ENCODE peak calls at places on chromosomes 4 and X, in nine cellular contexts. M is CD4-positive, alpha-beta T cell; S is caudate nucleus; A is RPMI8226; F is hypothalamus; Y is heart left ventricle; P is fibroblast of the conjunctiva; N is spleen; Z is neuronal stem cell. X is an unnamed sample.

GRCh38 chr4:94403735-94404134 is 48.0 kb upstream of the PDLIM5 start:
- DNase-seq in Y (no peak), A (no peak), S (no peak), Z (no peak), N (no peak), P (no peak), F (no peak), M (no peak), X (no peak)

GRCh38 chrX:18288716-18289115 is 65.8 kb downstream of the SCML2 start:
- DNase-seq in P (no peak), Y (no peak), F (no peak), Z (no peak), S (no peak), M (no peak), A (no peak), N (no peak), X (no peak)

GRCh38 chrX:129596077-129596476 is 56.0 kb downstream of the OCRL start:
- DNase-seq in N (no peak), P (no peak), M (no peak), F (no peak), Z (no peak), Y (no peak), S (no peak), A (no peak), X (no peak)

GRCh38 chr4:128451270-128451905 is 163.8 kb upstream of the PGRMC2 start:
- DNase-seq in Y (no peak), A (no peak), M (no peak), N (no peak), Z (no peak), F (no peak), S (no peak), P (no peak), X (no peak)

GRCh38 chr4:118821590-118822293 is 14.2 kb downstream of the SEC24D start:
- DNase-seq in Y (no peak), N (no peak), Z (no peak), S (no peak), P (no peak), M (no peak), A (no peak), F (no peak), X (no peak)

GRCh38 chr4:151921371-151921770 is 160.6 kb upstream of the GATB start:
- DNase-seq in Z (no peak), Y (no peak), N (no peak), P (no peak), A (no peak), S (no peak), F (no peak), M (no peak), X (no peak)

GRCh38 chrX:154412468-154412867 is 1.1 kb downstream of the TAFAZZIN start:
- DNase-seq in F (no peak), P (no peak), S (no peak), Y (no peak), A (peak), Z (no peak), N (peak), M (no peak), X (peak)

GRCh38 chr4:29805245-29805644 is 914.9 kb upstream of the PCDH7 start:
- DNase-seq in M (no peak), P (no peak), A (peak), Z (no peak), Y (no peak), N (no peak), S (no peak), F (no peak), X (peak)

GRCh38 chr4:78653655-78654054 is 102.1 kb downstream of the ANXA3 start:
- DNase-seq in P (no peak), N (no peak), M (no peak), Z (no peak), S (no peak), Y (no peak), F (no peak), A (no peak), X (peak)

GRCh38 chr4:633976-634598 is 8.7 kb downstream of the PDE6B start:
- DNase-seq in P (no peak), M (no peak), Y (peak), Z (no peak), F (no peak), A (no peak), N (peak), S (no peak), X (no peak)

GRCh38 chr4:177464026-177464425 is 21.8 kb upstream of the AGA start:
- DNase-seq in S (no peak), M (no peak), P (no peak), Z (no peak), A (no peak), Y (no peak), N (no peak), F (no peak), X (no peak)

GRCh38 chrX:74119016-74119910 is 184.7 kb upstream of the ZCCHC13 start:
- DNase-seq in Z (no peak), S (no peak), F (no peak), A (no peak), Y (no peak), N (no peak), P (no peak), M (no peak), X (no peak)

GRCh38 chrX:115616943-115617563 is 56.1 kb downstream of the PLS3 start:
- DNase-seq in S (no peak), A (no peak), Z (no peak), N (no peak), M (no peak), F (no peak), Y (no peak), P (no peak), X (no peak)

GRCh38 chrX:41108007-41108683 is 22.9 kb downstream of the USP9X start:
- DNase-seq in P (no peak), F (no peak), N (no peak), Y (no peak), A (no peak), S (no peak), Z (no peak), M (no peak), X (no peak)

GRCh38 chrX:16114640-16115039 is 8.7 kb upstream of the GRPR start:
- DNase-seq in Z (no peak), A (no peak), Y (no peak), N (no peak), F (no peak), S (no peak), M (no peak), P (peak), X (peak)

GRCh38 chr4:53931423-53932060 is 132.9 kb downstream of the CHIC2 start:
- DNase-seq in Y (no peak), F (no peak), A (no peak), N (no peak), M (no peak), Z (no peak), S (no peak), P (no peak), X (no peak)

GRCh38 chr4:83651846-83652245 is 115.9 kb downstream of the GPAT3 start:
- DNase-seq in A (no peak), F (no peak), Z (no peak), N (no peak), P (no peak), Y (no peak), S (no peak), M (no peak), X (no peak)

GRCh38 chr4:146214238-146214637 is at the start of gene REELD1:
- DNase-seq in A (no peak), N (no peak), P (no peak), Z (no peak), S (no peak), Y (no peak), M (no peak), F (no peak), X (no peak)

GRCh38 chr4:68655764-68656444 is 14.5 kb downstream of the UGT2B15 start:
- DNase-seq in Y (no peak), N (no peak), A (no peak), M (no peak), P (no peak), F (no peak), S (no peak), Z (no peak), X (no peak)

GRCh38 chr4:154983714-154984113 is 202.6 kb downstream of the RBM46 start:
- DNase-seq in Z (no peak), F (no peak), M (no peak), S (no peak), N (no peak), Y (no peak), P (no peak), A (no peak), X (no peak)

GRCh38 chrX:129597905-129598304 is 56.9 kb downstream of the APLN start:
- DNase-seq in Z (no peak), P (no peak), F (no peak), A (no peak), Y (no peak), N (no peak), S (no peak), M (no peak), X (no peak)

GRCh38 chrX:33307954-33308353 is 96.6 kb upstream of the DMD start:
- DNase-seq in A (no peak), S (no peak), F (no peak), Z (no peak), N (no peak), Y (no peak), P (peak), M (no peak), X (no peak)

GRCh38 chrX:119618439-119618838 is 12.2 kb upstream of the NKRF start:
- DNase-seq in S (no peak), P (no peak), F (no peak), Y (no peak), Z (no peak), A (no peak), M (no peak), N (peak), X (peak)

GRCh38 chr4:56640907-56641493 is 40.1 kb downstream of the HOPX start:
- DNase-seq in N (no peak), F (no peak), S (no peak), M (no peak), A (no peak), P (no peak), Z (no peak), Y (no peak), X (no peak)

GRCh38 chr4:39621582-39621981 is 17.1 kb downstream of the SMIM14 start:
- DNase-seq in Y (no peak), Z (no peak), S (no peak), P (peak), A (no peak), M (no peak), N (no peak), F (no peak), X (no peak)

GRCh38 chr4:183798921-183799307 is 106.2 kb upstream of the STOX2 start:
- DNase-seq in F (no peak), S (no peak), Y (no peak), Z (no peak), N (no peak), P (no peak), M (no peak), A (peak), X (no peak)

GRCh38 chr4:82775243-82775642 is 23.4 kb downstream of the SCD5 start:
- DNase-seq in F (no peak), N (no peak), A (no peak), S (no peak), Z (no peak), Y (no peak), P (no peak), M (no peak), X (no peak)

X was measured in NAMALWA.